ENCODE peak calls at places on chromosomes 4 and X, in eight cellular contexts. B is lung, F is fibroblast of lung, K is gastrocnemius medialis, G is Peyer's patch, D is H9, P is upper lobe of right lung, X is SK-N-SH. A is an unnamed sample. For H3K4me1, the result is how much of the 10 kb centered on the place peaks cover.

GRCh38 chr4:121182296-121182695 is 18.2 kb upstream of the TNIP3 start:
- DNase-seq in B (no peak), F (peak), K (no peak), G (no peak), D (no peak), P (no peak), X (no peak), A (no peak)

GRCh38 chrX:152941328-152942111 is 43.7 kb downstream of the ZNF185 start:
- DNase-seq in B (peak), F (peak), K (peak), G (peak), D (peak), P (peak), X (peak), A (peak)

GRCh38 chr4:181870326-181870725 is 372.9 kb upstream of the TENM3 start:
- DNase-seq in B (no peak), F (peak), K (no peak), G (no peak), D (no peak), P (no peak), X (no peak), A (no peak)

GRCh38 chr4:151665022-151665421 is 95.8 kb downstream of the GATB start:
- DNase-seq in B (no peak), F (no peak), K (no peak), G (no peak), D (no peak), P (no peak), X (no peak), A (no peak)

GRCh38 chrX:97000682-97001393 is 117.1 kb downstream of the RPA4 start:
- DNase-seq in B (no peak), F (no peak), K (no peak), G (no peak), D (no peak), P (no peak), X (no peak), A (no peak)

GRCh38 chr4:83011779-83012630 is 1.4 kb upstream of the LIN54 start:
- DNase-seq in B (peak), F (no peak), K (peak), G (peak), D (peak), P (peak), X (no peak), A (no peak)

GRCh38 chr4:157706134-157706533 is 466.7 kb downstream of the GASK1B start:
- DNase-seq in B (no peak), F (no peak), K (no peak), G (no peak), D (no peak), P (no peak), X (no peak), A (no peak)

GRCh38 chr4:188839704-188840103 is 700.5 kb downstream of the TRIML1 start:
- DNase-seq in B (no peak), F (no peak), K (no peak), G (no peak), D (no peak), P (no peak), X (no peak), A (no peak)

GRCh38 chrX:25295466-25295865 is 279.7 kb upstream of the ARX start:
- DNase-seq in B (no peak), F (no peak), K (no peak), G (no peak), D (no peak), P (no peak), X (no peak), A (no peak)

GRCh38 chr4:40656221-40656863 is 26.7 kb upstream of the RBM47 start:
- DNase-seq in B (no peak), F (no peak), K (no peak), G (no peak), D (no peak), P (no peak), X (no peak), A (no peak)

GRCh38 chr4:76836860-76837564 is 60.9 kb downstream of the SOWAHB start:
- DNase-seq in B (no peak), F (no peak), K (no peak), G (no peak), D (no peak), P (no peak), X (no peak), A (no peak)

GRCh38 chr4:168528131-168528949 is 31.5 kb downstream of the PALLD start:
- DNase-seq in B (no peak), F (peak), K (no peak), G (no peak), D (no peak), P (no peak), X (no peak), A (no peak)

GRCh38 chr4:2805712-2806391 is 13.0 kb downstream of the SH3BP2 start:
- DNase-seq in B (peak), F (no peak), K (no peak), G (peak), D (no peak), P (peak), X (no peak), A (peak)

GRCh38 chr4:183920512-183920911 is 15.4 kb downstream of the STOX2 start:
- DNase-seq in B (no peak), F (no peak), K (no peak), G (no peak), D (no peak), P (no peak), X (no peak), A (no peak)

GRCh38 chr4:183763990-183764754 is 105.1 kb downstream of the TRAPPC11 start:
- DNase-seq in B (no peak), F (no peak), K (no peak), G (no peak), D (no peak), P (no peak), X (no peak), A (no peak)

GRCh38 chr4:12633058-12633651 is 851.0 kb downstream of the RAB28 start:
- DNase-seq in B (peak), F (peak), K (peak), G (peak), D (peak), P (peak), X (peak), A (peak)

GRCh38 chrX:115972717-115973116 is 197.8 kb upstream of the AGTR2 start:
- DNase-seq in B (no peak), F (peak), K (no peak), G (no peak), D (no peak), P (no peak), X (no peak), A (no peak)

GRCh38 chrX:7889680-7890079 is 37.5 kb downstream of the PNPLA4 start:
- DNase-seq in B (no peak), F (peak), K (no peak), G (no peak), D (no peak), P (no peak), X (no peak), A (no peak)

GRCh38 chr4:14025891-14026290 is 398.4 kb upstream of the BOD1L1 start:
- DNase-seq in B (no peak), F (no peak), K (no peak), G (no peak), D (no peak), P (no peak), X (no peak), A (no peak)

GRCh38 chrX:54640103-54640428 is 110.0 kb downstream of the GNL3L start:
- DNase-seq in B (no peak), F (no peak), K (no peak), G (no peak), D (no peak), P (no peak), X (no peak), A (no peak)

GRCh38 chr4:133320576-133321170 is 171.6 kb downstream of the PCDH10 start:
- DNase-seq in B (no peak), F (peak), K (no peak), G (no peak), D (peak), P (no peak), X (peak), A (no peak)

GRCh38 chr4:76984127-76984526 is 34.6 kb downstream of the SEPTIN11 start:
- DNase-seq in B (no peak), F (peak), K (no peak), G (no peak), D (no peak), P (no peak), X (peak), A (no peak)

GRCh38 chr4:157372154-157372553 is 151.6 kb downstream of the GRIA2 start:
- DNase-seq in B (no peak), F (no peak), K (no peak), G (no peak), D (no peak), P (no peak), X (no peak), A (no peak)

GRCh38 chr4:121799208-121799823 is 1.8 kb upstream of the EXOSC9 start:
- DNase-seq in B (no peak), F (no peak), K (no peak), G (no peak), D (no peak), P (no peak), X (no peak), A (no peak)

GRCh38 chrX:112163916-112164315 is 81.3 kb upstream of the TRPC5 start:
- DNase-seq in B (no peak), F (peak), K (no peak), G (no peak), D (no peak), P (no peak), X (no peak), A (no peak)

GRCh38 chrX:109600114-109600710 is 24.8 kb downstream of the KCNE5 start:
- DNase-seq in B (no peak), F (peak), K (peak), G (no peak), D (peak), P (peak), X (peak), A (no peak)

GRCh38 chr4:141158219-141158618 is 24.9 kb upstream of the RNF150 start:
- DNase-seq in B (no peak), F (peak), K (no peak), G (no peak), D (no peak), P (no peak), X (peak), A (no peak)

DNA sequence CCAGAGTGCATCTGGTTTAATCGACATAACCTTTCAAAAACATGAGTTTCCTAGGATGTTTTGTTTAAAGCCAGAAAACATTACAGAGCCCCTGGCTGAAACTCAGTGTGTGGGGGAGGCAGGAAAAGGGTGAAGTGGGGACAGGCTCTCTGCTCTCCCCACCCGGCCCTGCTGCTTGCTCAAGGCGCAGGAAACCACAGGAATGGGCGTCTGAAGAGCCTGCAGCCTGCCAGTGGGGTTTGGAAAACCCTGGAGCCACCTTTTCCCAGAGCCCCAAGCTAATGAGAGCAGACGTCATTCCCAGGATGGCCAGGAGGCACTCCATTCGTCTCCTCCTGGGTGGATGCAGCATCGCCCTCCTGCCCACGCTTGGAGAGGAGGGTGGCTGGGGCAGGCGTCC is 240.6 kb downstream of the AFAP1 start:
- DNase-seq in B (no peak), F (peak), K (no peak), G (no peak), D (no peak), P (no peak), X (peak), A (no peak)
- H3K4me1 ChIP-seq in B (under half), F (under half), K (under half), G (under half), D (under half), P (under half), X (under half), A (under half)

GRCh38 chr4:147789596-147789995 is 57.7 kb downstream of the ARHGAP10 start:
- DNase-seq in B (no peak), F (no peak), K (no peak), G (no peak), D (no peak), P (no peak), X (peak), A (no peak)
- H3K4me1 ChIP-seq in B (under half), F (under half), K (half or more), G (under half), D (under half), P (under half), X (under half), A (under half)

GRCh38 chr4:5824227-5824626 is 68.7 kb downstream of the CRMP1 start:
- DNase-seq in B (no peak), F (no peak), K (no peak), G (no peak), D (no peak), P (no peak), X (no peak), A (no peak)

GRCh38 chr4:5823542-5824211 is 69.2 kb downstream of the CRMP1 start:
- DNase-seq in B (no peak), F (no peak), K (no peak), G (peak), D (no peak), P (no peak), X (no peak), A (no peak)

GRCh38 chr4:5824635-5825034 is 68.3 kb downstream of the CRMP1 start:
- DNase-seq in B (no peak), F (peak), K (no peak), G (no peak), D (no peak), P (no peak), X (peak), A (no peak)

GRCh38 chr4:5822617-5823016 is 70.3 kb downstream of the CRMP1 start:
- DNase-seq in B (no peak), F (no peak), K (no peak), G (peak), D (no peak), P (no peak), X (no peak), A (no peak)

DNA sequence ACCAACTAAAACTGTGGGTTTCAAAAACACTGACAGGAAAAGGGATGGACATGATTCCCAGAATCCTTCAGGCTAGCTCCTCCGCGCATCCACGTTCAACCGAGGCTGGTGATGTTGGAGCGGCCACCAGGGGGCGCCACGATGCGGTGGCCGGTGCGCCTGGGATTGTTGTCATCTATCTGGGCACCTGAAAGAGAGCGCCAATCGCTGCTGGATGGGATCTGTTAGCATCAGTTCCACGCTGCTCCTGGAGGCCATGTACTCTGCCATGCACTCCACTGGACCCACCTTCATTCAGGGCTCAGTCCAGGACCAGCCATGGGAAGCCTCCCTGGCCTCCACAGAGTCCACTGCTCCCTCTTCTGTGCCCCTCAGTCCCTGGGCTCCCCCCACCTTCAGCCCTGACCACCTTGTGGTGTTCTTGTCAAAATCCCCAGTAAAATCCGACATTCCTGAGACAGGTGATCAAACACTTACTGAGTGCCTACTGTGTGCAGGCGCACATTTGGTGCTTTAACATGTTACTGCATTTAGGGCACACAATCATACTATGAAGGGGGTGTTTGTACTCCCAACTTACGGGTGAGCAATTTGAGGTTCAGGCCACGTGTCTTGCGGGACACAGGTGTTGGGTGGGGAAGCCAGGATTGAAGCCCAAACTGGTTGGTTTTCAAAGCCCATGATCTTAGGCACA is 71.1 kb downstream of the CRMP1 start:
- DNase-seq in B (no peak), F (no peak), K (no peak), G (no peak), D (peak), P (no peak), X (peak), A (no peak)
- H3K4me1 ChIP-seq in B (under half), F (under half), K (under half), G (under half), D (under half), P (under half), X (under half), A (under half)

GRCh38 chr4:84648863-84649647 is 66.1 kb downstream of the CDS1 start:
- DNase-seq in B (peak), F (no peak), K (no peak), G (no peak), D (no peak), P (peak), X (no peak), A (no peak)

GRCh38 chr4:84647307-84647884 is 64.5 kb downstream of the CDS1 start:
- DNase-seq in B (no peak), F (no peak), K (no peak), G (no peak), D (peak), P (no peak), X (no peak), A (no peak)

GRCh38 chr4:84648185-84648584 is 65.3 kb downstream of the CDS1 start:
- DNase-seq in B (no peak), F (no peak), K (no peak), G (no peak), D (no peak), P (no peak), X (no peak), A (no peak)

GRCh38 chr4:84652478-84652877 is 69.6 kb downstream of the CDS1 start:
- DNase-seq in B (no peak), F (no peak), K (no peak), G (no peak), D (no peak), P (no peak), X (no peak), A (no peak)
- H3K4me1 ChIP-seq in B (under half), F (under half), K (under half), G (under half), D (under half), P (under half), X (under half), A (under half)

GRCh38 chrX:13092455-13092941 is 48.1 kb upstream of the FAM9C start:
- DNase-seq in B (no peak), F (no peak), K (no peak), G (no peak), D (no peak), P (peak), X (no peak), A (no peak)
- H3K4me1 ChIP-seq in B (under half), F (under half), K (under half), G (under half), D (under half), P (under half), X (under half), A (under half)

DNA sequence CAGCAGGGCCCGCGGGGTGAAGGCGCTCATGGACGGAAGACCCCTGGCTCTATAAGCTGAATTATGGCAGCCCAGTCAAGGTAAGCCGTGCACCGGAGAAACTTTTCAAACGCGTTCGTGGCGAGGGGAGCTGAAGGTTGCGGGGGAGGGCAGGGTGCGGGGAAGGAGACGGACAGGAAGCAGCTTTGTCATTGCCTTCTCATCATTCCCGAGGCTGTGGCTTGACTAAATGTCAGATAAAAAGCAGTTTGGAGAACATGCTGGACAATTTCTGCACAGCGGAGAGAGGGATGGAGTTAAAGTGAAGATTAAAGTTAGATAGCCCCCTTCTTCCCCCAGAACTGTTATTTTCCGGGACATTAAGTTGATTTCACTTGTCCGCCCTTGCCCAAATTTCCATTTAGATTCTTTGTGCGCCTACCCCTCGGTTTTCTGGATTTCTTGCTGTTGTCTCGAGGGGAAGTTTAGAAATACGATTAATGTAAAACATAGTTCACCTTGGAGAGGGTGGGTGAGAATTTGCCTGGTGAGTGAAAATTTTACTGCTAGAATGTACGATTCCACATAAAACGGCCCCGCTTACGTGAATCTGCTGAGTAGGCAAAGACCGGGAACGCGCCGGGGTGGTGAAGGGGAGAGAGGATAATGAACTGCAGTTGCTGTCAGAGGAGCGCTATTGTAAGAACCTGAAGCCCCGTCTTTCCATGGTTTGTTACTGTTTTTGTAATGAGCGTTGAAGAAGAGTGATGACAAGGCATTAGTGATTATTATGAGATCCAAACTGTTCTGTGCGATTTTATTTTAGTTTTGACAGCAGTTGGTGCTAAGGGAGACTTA is 72.8 kb downstream of the AFF1 start:
- DNase-seq in B (peak), F (peak), K (peak), G (peak), D (no peak), P (peak), X (peak), A (peak)
- H3K4me1 ChIP-seq in B (under half), F (under half), K (half or more), G (under half), D (under half), P (under half), X (under half), A (half or more)

GRCh38 chr4:159190646-159191045 is 87.8 kb downstream of the RAPGEF2 start:
- DNase-seq in B (no peak), F (no peak), K (no peak), G (no peak), D (no peak), P (no peak), X (no peak), A (no peak)
- H3K4me1 ChIP-seq in B (under half), F (under half), K (under half), G (under half), D (under half), P (under half), X (under half), A (under half)

GRCh38 chr4:78558421-78558820 is 6.9 kb downstream of the ANXA3 start:
- DNase-seq in B (no peak), F (no peak), K (no peak), G (no peak), D (no peak), P (no peak), X (no peak), A (no peak)
- H3K4me1 ChIP-seq in B (under half), F (under half), K (under half), G (under half), D (under half), P (under half), X (under half), A (under half)

A was measured in tibial nerve.